ENCODE peak calls at places on chromosome 12, in seven cellular contexts. One of them, this sample, is unnamed.
A peak's percentile ranks its signal among the peaks of the same experiment; 100 is the strongest.

GRCh38 chr12:95648990-95649791 is 97.9 kb upstream of the USP44 start:
- DNase-seq in H1: no peak
- DNase-seq in HCT116: peak; percentile 64
- DNase-seq in HepG2: no peak
- DNase-seq in GM12878: no peak
- DNase-seq in K562: no peak
- DNase-seq in SK-N-SH: no peak
- DNase-seq in this sample: no peak

GRCh38 chr12:91574391-91574790 is 391.8 kb upstream of the DCN start:
- DNase-seq in H1: no peak
- DNase-seq in HCT116: no peak
- DNase-seq in HepG2: no peak
- DNase-seq in GM12878: no peak
- DNase-seq in K562: no peak
- DNase-seq in SK-N-SH: no peak
- DNase-seq in this sample: no peak

GRCh38 chr12:8157484-8158198 is 826 bp downstream of the ZNF705A start:
- DNase-seq in H1: no peak
- DNase-seq in HCT116: no peak
- DNase-seq in HepG2: no peak
- DNase-seq in GM12878: no peak
- DNase-seq in K562: no peak
- DNase-seq in SK-N-SH: no peak
- DNase-seq in this sample: no peak

GRCh38 chr12:53427905-53428594 is 4.4 kb downstream of the AMHR2 start:
- DNase-seq in H1: no peak
- DNase-seq in HCT116: peak; percentile 80
- DNase-seq in HepG2: no peak
- DNase-seq in GM12878: no peak
- DNase-seq in K562: no peak
- DNase-seq in SK-N-SH: no peak
- DNase-seq in this sample: peak; percentile 96

GRCh38 chr12:26697217-26697616 is 135.8 kb downstream of the ITPR2 start:
- DNase-seq in H1: no peak
- DNase-seq in HCT116: no peak
- DNase-seq in HepG2: no peak
- DNase-seq in GM12878: no peak
- DNase-seq in K562: no peak
- DNase-seq in SK-N-SH: no peak
- DNase-seq in this sample: no peak

GRCh38 chr12:95959107-95959506 is 16.0 kb downstream of the AMDHD1 start:
- DNase-seq in H1: no peak
- DNase-seq in HCT116: peak; percentile 29
- DNase-seq in HepG2: peak; percentile 59
- DNase-seq in GM12878: no peak
- DNase-seq in K562: no peak
- DNase-seq in SK-N-SH: peak; percentile 53
- DNase-seq in this sample: no peak

GRCh38 chr12:14948672-14949071 is 10.3 kb upstream of the ERP27 start:
- DNase-seq in H1: no peak
- DNase-seq in HCT116: no peak
- DNase-seq in HepG2: no peak
- DNase-seq in GM12878: peak; percentile 90
- DNase-seq in K562: no peak
- DNase-seq in SK-N-SH: no peak
- DNase-seq in this sample: no peak

GRCh38 chr12:100077367-100077766 is 65.3 kb downstream of the BLTP3B start:
- DNase-seq in H1: no peak
- DNase-seq in HCT116: no peak
- DNase-seq in HepG2: peak; percentile 1
- DNase-seq in GM12878: no peak
- DNase-seq in K562: no peak
- DNase-seq in SK-N-SH: peak; percentile 7
- DNase-seq in this sample: no peak

GRCh38 chr12:42332301-42332894 is 6.4 kb downstream of the PPHLN1 start:
- DNase-seq in H1: no peak
- DNase-seq in HCT116: peak; percentile 29
- DNase-seq in HepG2: peak; percentile 34
- DNase-seq in GM12878: no peak
- DNase-seq in K562: no peak
- DNase-seq in SK-N-SH: peak; percentile 56
- DNase-seq in this sample: no peak

GRCh38 chr12:13171921-13172859 is 24.3 kb upstream of the EMP1 start:
- DNase-seq in H1: peak; percentile 35
- DNase-seq in HCT116: no peak
- DNase-seq in HepG2: no peak
- DNase-seq in GM12878: no peak
- DNase-seq in K562: no peak
- DNase-seq in SK-N-SH: no peak
- DNase-seq in this sample: no peak

GRCh38 chr12:92080390-92081285 is 65.0 kb downstream of the BTG1 start:
- DNase-seq in H1: no peak
- DNase-seq in HCT116: peak; percentile 51
- DNase-seq in HepG2: no peak
- DNase-seq in GM12878: no peak
- DNase-seq in K562: no peak
- DNase-seq in SK-N-SH: no peak
- DNase-seq in this sample: peak; percentile 73

GRCh38 chr12:96233941-96234461 is 39.8 kb downstream of the ELK3 start:
- DNase-seq in H1: no peak
- DNase-seq in HCT116: no peak
- DNase-seq in HepG2: no peak
- DNase-seq in GM12878: no peak
- DNase-seq in K562: no peak
- DNase-seq in SK-N-SH: peak; percentile 53
- DNase-seq in this sample: no peak

GRCh38 chr12:97425380-97425779 is 37.2 kb upstream of the RMST start:
- DNase-seq in H1: no peak
- DNase-seq in HCT116: no peak
- DNase-seq in HepG2: no peak
- DNase-seq in GM12878: no peak
- DNase-seq in K562: no peak
- DNase-seq in SK-N-SH: no peak
- DNase-seq in this sample: no peak

GRCh38 chr12:103978384-103978982 is 12.8 kb downstream of the TDG start:
- DNase-seq in H1: no peak
- DNase-seq in HCT116: no peak
- DNase-seq in HepG2: no peak
- DNase-seq in GM12878: no peak
- DNase-seq in K562: no peak
- DNase-seq in SK-N-SH: no peak
- DNase-seq in this sample: no peak

GRCh38 chr12:108313609-108314331 is 25.3 kb downstream of the CMKLR1 start:
- DNase-seq in H1: no peak
- DNase-seq in HCT116: no peak
- DNase-seq in HepG2: peak; percentile 99
- DNase-seq in GM12878: no peak
- DNase-seq in K562: no peak
- DNase-seq in SK-N-SH: peak; percentile 41
- DNase-seq in this sample: no peak

GRCh38 chr12:5094550-5094949 is 50.9 kb downstream of the KCNA5 start:
- DNase-seq in H1: no peak
- DNase-seq in HCT116: no peak
- DNase-seq in HepG2: no peak
- DNase-seq in GM12878: no peak
- DNase-seq in K562: no peak
- DNase-seq in SK-N-SH: no peak
- DNase-seq in this sample: no peak

GRCh38 chr12:95143784-95144205 is 70.4 kb upstream of the NR2C1 start:
- DNase-seq in H1: no peak
- DNase-seq in HCT116: no peak
- DNase-seq in HepG2: no peak
- DNase-seq in GM12878: no peak
- DNase-seq in K562: no peak
- DNase-seq in SK-N-SH: no peak
- DNase-seq in this sample: no peak

GRCh38 chr12:80226576-80226975 is 127.2 kb downstream of the OTOGL start:
- DNase-seq in H1: no peak
- DNase-seq in HCT116: no peak
- DNase-seq in HepG2: no peak
- DNase-seq in GM12878: no peak
- DNase-seq in K562: no peak
- DNase-seq in SK-N-SH: no peak
- DNase-seq in this sample: no peak

GRCh38 chr12:45208604-45209487 is 7.0 kb upstream of the ANO6 start:
- DNase-seq in H1: no peak
- DNase-seq in HCT116: peak; percentile 52
- DNase-seq in HepG2: peak; percentile 48
- DNase-seq in GM12878: no peak
- DNase-seq in K562: no peak
- DNase-seq in SK-N-SH: no peak
- DNase-seq in this sample: no peak

GRCh38 chr12:2169964-2170363 is 117.2 kb downstream of the CACNA1C start:
- DNase-seq in H1: no peak
- DNase-seq in HCT116: no peak
- DNase-seq in HepG2: no peak
- DNase-seq in GM12878: no peak
- DNase-seq in K562: no peak
- DNase-seq in SK-N-SH: no peak
- DNase-seq in this sample: no peak

GRCh38 chr12:107539196-107539939 is 146.2 kb upstream of the PWP1 start:
- DNase-seq in H1: no peak
- DNase-seq in HCT116: no peak
- DNase-seq in HepG2: no peak
- DNase-seq in GM12878: no peak
- DNase-seq in K562: no peak
- DNase-seq in SK-N-SH: no peak
- DNase-seq in this sample: no peak

GRCh38 chr12:69287556-69287955 is 48.2 kb downstream of the CPSF6 start:
- DNase-seq in H1: no peak
- DNase-seq in HCT116: no peak
- DNase-seq in HepG2: no peak
- DNase-seq in GM12878: no peak
- DNase-seq in K562: no peak
- DNase-seq in SK-N-SH: no peak
- DNase-seq in this sample: no peak

GRCh38 chr12:69278814-69279782 is 39.7 kb downstream of the CPSF6 start:
- DNase-seq in H1: no peak
- DNase-seq in HCT116: no peak
- DNase-seq in HepG2: no peak
- DNase-seq in GM12878: no peak
- DNase-seq in K562: no peak
- DNase-seq in SK-N-SH: no peak
- DNase-seq in this sample: no peak

DNA sequence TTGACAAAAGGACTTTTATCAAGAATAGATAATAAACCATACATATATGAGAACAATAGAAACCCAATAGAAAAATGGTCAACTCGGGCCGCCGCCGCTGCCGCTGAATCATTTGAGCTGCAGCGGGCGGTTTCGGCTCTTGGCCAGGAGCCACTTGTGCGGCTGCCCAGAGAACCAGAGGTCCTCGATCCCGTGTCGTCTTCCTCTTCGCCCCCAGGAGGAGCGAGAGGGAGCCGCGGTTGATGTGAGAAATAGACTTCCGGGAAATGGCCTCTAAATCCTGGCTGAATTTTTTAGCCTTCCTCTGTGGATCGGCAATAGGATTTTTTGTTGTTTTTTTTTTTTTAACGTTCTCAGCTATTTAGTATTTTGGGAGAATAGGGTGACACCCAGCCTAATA is 44.8 kb downstream of the CPSF6 start:
- DNase-seq in H1: peak; percentile 71
- DNase-seq in HCT116: peak; percentile 52
- DNase-seq in HepG2: peak; percentile 70
- DNase-seq in GM12878: no peak
- DNase-seq in K562: peak; percentile 36
- DNase-seq in SK-N-SH: peak; percentile 74
- DNase-seq in this sample: no peak
- TF ChIP-seq SIN3A in H1: no peak
- TF ChIP-seq SIN3A in HCT116: no peak
- TF ChIP-seq SIN3A in HepG2: no peak
- TF ChIP-seq SIN3A in GM12878: no peak
- TF ChIP-seq SIN3A in K562: no peak
- TF ChIP-seq SIN3A in SK-N-SH: no peak
- TF ChIP-seq SIN3A in this sample: no peak

DNA sequence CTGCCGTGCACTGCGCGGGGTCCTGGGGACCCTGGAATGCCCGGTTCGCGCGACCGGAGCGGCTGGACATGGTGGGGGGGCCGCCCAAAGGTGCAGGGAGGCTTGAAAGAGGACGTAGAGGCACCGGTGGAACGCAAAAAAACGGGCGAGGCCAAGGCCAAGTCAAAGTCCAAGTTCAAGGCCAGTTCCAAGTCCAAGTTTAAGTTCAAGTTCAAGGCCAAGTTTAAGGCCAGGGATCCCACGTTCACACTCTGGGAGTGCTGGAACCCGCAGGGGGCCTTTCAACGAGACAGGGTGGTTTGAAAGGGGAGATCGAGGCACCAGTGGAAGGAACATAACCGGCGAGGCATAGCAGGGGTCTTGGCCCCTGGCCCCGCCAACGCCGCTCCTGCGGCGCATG is 317.6 kb downstream of the ALG10 start:
- DNase-seq in H1: no peak
- DNase-seq in HCT116: no peak
- DNase-seq in HepG2: no peak
- DNase-seq in GM12878: no peak
- DNase-seq in K562: no peak
- DNase-seq in SK-N-SH: no peak
- DNase-seq in this sample: no peak
- H3K9me3 ChIP-seq in H1: peaks cover 34% of the 10 kb centered on the region
- H3K9me3 ChIP-seq in HCT116: no peaks in the 10 kb centered on the region
- H3K9me3 ChIP-seq in HepG2: no peaks in the 10 kb centered on the region
- H3K9me3 ChIP-seq in GM12878: no peaks in the 10 kb centered on the region
- H3K9me3 ChIP-seq in K562: no peaks in the 10 kb centered on the region
- H3K9me3 ChIP-seq in SK-N-SH: no peaks in the 10 kb centered on the region
- H3K9me3 ChIP-seq in this sample: no peaks in the 10 kb centered on the region

GRCh38 chr12:132866251-132866828 is 21.1 kb downstream of the CHFR start:
- DNase-seq in H1: no peak
- DNase-seq in HCT116: no peak
- DNase-seq in HepG2: peak; percentile 28
- DNase-seq in GM12878: no peak
- DNase-seq in K562: no peak
- DNase-seq in SK-N-SH: no peak
- DNase-seq in this sample: no peak
- TF ChIP-seq SIN3A in H1: no peak
- TF ChIP-seq SIN3A in HCT116: no peak
- TF ChIP-seq SIN3A in HepG2: no peak
- TF ChIP-seq SIN3A in GM12878: no peak
- TF ChIP-seq SIN3A in K562: no peak
- TF ChIP-seq SIN3A in SK-N-SH: no peak
- TF ChIP-seq SIN3A in this sample: no peak

GRCh38 chr12:75190846-75191245 is 18.8 kb downstream of the KCNC2 start:
- DNase-seq in H1: no peak
- DNase-seq in HCT116: no peak
- DNase-seq in HepG2: no peak
- DNase-seq in GM12878: no peak
- DNase-seq in K562: no peak
- DNase-seq in SK-N-SH: no peak
- DNase-seq in this sample: no peak
- H3K9me3 ChIP-seq in H1: no peaks in the 10 kb centered on the region
- H3K9me3 ChIP-seq in HCT116: no peaks in the 10 kb centered on the region
- H3K9me3 ChIP-seq in HepG2: no peaks in the 10 kb centered on the region
- H3K9me3 ChIP-seq in GM12878: no peaks in the 10 kb centered on the region
- H3K9me3 ChIP-seq in K562: no peaks in the 10 kb centered on the region
- H3K9me3 ChIP-seq in SK-N-SH: no peaks in the 10 kb centered on the region
- H3K9me3 ChIP-seq in this sample: no peaks in the 10 kb centered on the region

This sample was measured in Panc1.